ENCODE peak calls at places on chromosomes 1 and 21, in eight cellular contexts. One of them, this sample, is unnamed.

GRCh38 chr1:59898927-59899326 is 27.6 kb downstream of the CYP2J2 start:
- DNase-seq in heart left ventricle: no peak
- DNase-seq in stimulated activated CD4-positive, alpha-beta T cell treated with anti-CD3 and anti-CD28 coated beads, Interleukin-1b, Interleukin-23, amount 100 ng/mL, for 48 hours: no peak
- DNase-seq in adrenal gland: peak
- DNase-seq in left cardiac atrium: no peak
- DNase-seq in PC-3: no peak
- DNase-seq in NCI-H1694 treated with DMSO at 0.1 percent for 48 hours: no peak
- DNase-seq in hepatocyte: no peak
- DNase-seq in this sample: no peak

GRCh38 chr1:228544021-228544850 is 57.1 kb downstream of the RNF187 start:
- DNase-seq in left cardiac atrium: no peak
- DNase-seq in hepatocyte: no peak
- DNase-seq in heart left ventricle: no peak
- DNase-seq in stimulated activated CD4-positive, alpha-beta T cell treated with anti-CD3 and anti-CD28 coated beads, Interleukin-1b, Interleukin-23, amount 100 ng/mL, for 48 hours: no peak
- DNase-seq in NCI-H1694 treated with DMSO at 0.1 percent for 48 hours: no peak
- DNase-seq in adrenal gland: no peak
- DNase-seq in PC-3: peak
- DNase-seq in this sample: no peak

GRCh38 chr1:172286629-172287076 is 133.8 kb upstream of the C1orf105 start:
- DNase-seq in heart left ventricle: no peak
- DNase-seq in left cardiac atrium: no peak
- DNase-seq in stimulated activated CD4-positive, alpha-beta T cell treated with anti-CD3 and anti-CD28 coated beads, Interleukin-1b, Interleukin-23, amount 100 ng/mL, for 48 hours: no peak
- DNase-seq in adrenal gland: peak
- DNase-seq in NCI-H1694 treated with DMSO at 0.1 percent for 48 hours: peak
- DNase-seq in PC-3: peak
- DNase-seq in hepatocyte: no peak
- DNase-seq in this sample: no peak

GRCh38 chr1:226382030-226382429 is 25.9 kb downstream of the PARP1 start:
- DNase-seq in left cardiac atrium: no peak
- DNase-seq in stimulated activated CD4-positive, alpha-beta T cell treated with anti-CD3 and anti-CD28 coated beads, Interleukin-1b, Interleukin-23, amount 100 ng/mL, for 48 hours: no peak
- DNase-seq in NCI-H1694 treated with DMSO at 0.1 percent for 48 hours: no peak
- DNase-seq in PC-3: no peak
- DNase-seq in heart left ventricle: no peak
- DNase-seq in hepatocyte: no peak
- DNase-seq in adrenal gland: no peak
- DNase-seq in this sample: no peak

GRCh38 chr1:240414237-240414636 is 197.7 kb downstream of the GREM2 start:
- DNase-seq in stimulated activated CD4-positive, alpha-beta T cell treated with anti-CD3 and anti-CD28 coated beads, Interleukin-1b, Interleukin-23, amount 100 ng/mL, for 48 hours: no peak
- DNase-seq in PC-3: no peak
- DNase-seq in hepatocyte: no peak
- DNase-seq in heart left ventricle: no peak
- DNase-seq in NCI-H1694 treated with DMSO at 0.1 percent for 48 hours: no peak
- DNase-seq in adrenal gland: no peak
- DNase-seq in left cardiac atrium: no peak
- DNase-seq in this sample: no peak

GRCh38 chr1:54741531-54741930 is 22.8 kb downstream of the PARS2 start:
- DNase-seq in stimulated activated CD4-positive, alpha-beta T cell treated with anti-CD3 and anti-CD28 coated beads, Interleukin-1b, Interleukin-23, amount 100 ng/mL, for 48 hours: no peak
- DNase-seq in heart left ventricle: no peak
- DNase-seq in NCI-H1694 treated with DMSO at 0.1 percent for 48 hours: no peak
- DNase-seq in adrenal gland: no peak
- DNase-seq in PC-3: no peak
- DNase-seq in left cardiac atrium: no peak
- DNase-seq in hepatocyte: no peak
- DNase-seq in this sample: no peak

GRCh38 chr21:31913191-31913608 is 40.4 kb downstream of the HUNK start:
- DNase-seq in PC-3: no peak
- DNase-seq in adrenal gland: no peak
- DNase-seq in heart left ventricle: no peak
- DNase-seq in hepatocyte: no peak
- DNase-seq in left cardiac atrium: no peak
- DNase-seq in NCI-H1694 treated with DMSO at 0.1 percent for 48 hours: no peak
- DNase-seq in stimulated activated CD4-positive, alpha-beta T cell treated with anti-CD3 and anti-CD28 coated beads, Interleukin-1b, Interleukin-23, amount 100 ng/mL, for 48 hours: no peak
- DNase-seq in this sample: no peak

GRCh38 chr21:28089599-28090421 is 902.9 kb downstream of the LTN1 start:
- DNase-seq in heart left ventricle: peak
- DNase-seq in stimulated activated CD4-positive, alpha-beta T cell treated with anti-CD3 and anti-CD28 coated beads, Interleukin-1b, Interleukin-23, amount 100 ng/mL, for 48 hours: no peak
- DNase-seq in PC-3: peak
- DNase-seq in adrenal gland: no peak
- DNase-seq in hepatocyte: peak
- DNase-seq in NCI-H1694 treated with DMSO at 0.1 percent for 48 hours: no peak
- DNase-seq in left cardiac atrium: no peak
- DNase-seq in this sample: peak

GRCh38 chr1:110595311-110595710 is 10.8 kb downstream of the KCNA2 start:
- DNase-seq in PC-3: no peak
- DNase-seq in left cardiac atrium: no peak
- DNase-seq in heart left ventricle: no peak
- DNase-seq in hepatocyte: no peak
- DNase-seq in adrenal gland: no peak
- DNase-seq in stimulated activated CD4-positive, alpha-beta T cell treated with anti-CD3 and anti-CD28 coated beads, Interleukin-1b, Interleukin-23, amount 100 ng/mL, for 48 hours: no peak
- DNase-seq in NCI-H1694 treated with DMSO at 0.1 percent for 48 hours: no peak
- DNase-seq in this sample: no peak

GRCh38 chr1:213041443-213041842 is 9.6 kb upstream of the RPS6KC1 start:
- DNase-seq in stimulated activated CD4-positive, alpha-beta T cell treated with anti-CD3 and anti-CD28 coated beads, Interleukin-1b, Interleukin-23, amount 100 ng/mL, for 48 hours: no peak
- DNase-seq in NCI-H1694 treated with DMSO at 0.1 percent for 48 hours: no peak
- DNase-seq in left cardiac atrium: no peak
- DNase-seq in hepatocyte: no peak
- DNase-seq in PC-3: peak
- DNase-seq in heart left ventricle: no peak
- DNase-seq in adrenal gland: no peak
- DNase-seq in this sample: no peak

GRCh38 chr1:212926364-212926757 is 24.0 kb upstream of the VASH2 start:
- DNase-seq in stimulated activated CD4-positive, alpha-beta T cell treated with anti-CD3 and anti-CD28 coated beads, Interleukin-1b, Interleukin-23, amount 100 ng/mL, for 48 hours: no peak
- DNase-seq in NCI-H1694 treated with DMSO at 0.1 percent for 48 hours: no peak
- DNase-seq in hepatocyte: no peak
- DNase-seq in adrenal gland: no peak
- DNase-seq in heart left ventricle: no peak
- DNase-seq in left cardiac atrium: no peak
- DNase-seq in PC-3: no peak
- DNase-seq in this sample: no peak

GRCh38 chr1:234589064-234589765 is 20.8 kb downstream of the IRF2BP2 start:
- DNase-seq in hepatocyte: peak
- DNase-seq in stimulated activated CD4-positive, alpha-beta T cell treated with anti-CD3 and anti-CD28 coated beads, Interleukin-1b, Interleukin-23, amount 100 ng/mL, for 48 hours: no peak
- DNase-seq in PC-3: no peak
- DNase-seq in adrenal gland: peak
- DNase-seq in left cardiac atrium: no peak
- DNase-seq in NCI-H1694 treated with DMSO at 0.1 percent for 48 hours: no peak
- DNase-seq in heart left ventricle: no peak
- DNase-seq in this sample: no peak

GRCh38 chr1:226638608-226639007 is 90.0 kb downstream of the STUM start:
- DNase-seq in PC-3: no peak
- DNase-seq in NCI-H1694 treated with DMSO at 0.1 percent for 48 hours: no peak
- DNase-seq in adrenal gland: no peak
- DNase-seq in left cardiac atrium: peak
- DNase-seq in stimulated activated CD4-positive, alpha-beta T cell treated with anti-CD3 and anti-CD28 coated beads, Interleukin-1b, Interleukin-23, amount 100 ng/mL, for 48 hours: no peak
- DNase-seq in hepatocyte: no peak
- DNase-seq in heart left ventricle: no peak
- DNase-seq in this sample: peak

GRCh38 chr1:94621802-94622201 is 80.2 kb upstream of the F3 start:
- DNase-seq in left cardiac atrium: no peak
- DNase-seq in hepatocyte: no peak
- DNase-seq in stimulated activated CD4-positive, alpha-beta T cell treated with anti-CD3 and anti-CD28 coated beads, Interleukin-1b, Interleukin-23, amount 100 ng/mL, for 48 hours: no peak
- DNase-seq in heart left ventricle: no peak
- DNase-seq in adrenal gland: no peak
- DNase-seq in NCI-H1694 treated with DMSO at 0.1 percent for 48 hours: no peak
- DNase-seq in PC-3: no peak
- DNase-seq in this sample: no peak

GRCh38 chr1:180150982-180151381 is 3.7 kb upstream of the QSOX1 start:
- DNase-seq in PC-3: peak
- DNase-seq in adrenal gland: no peak
- DNase-seq in left cardiac atrium: no peak
- DNase-seq in hepatocyte: no peak
- DNase-seq in stimulated activated CD4-positive, alpha-beta T cell treated with anti-CD3 and anti-CD28 coated beads, Interleukin-1b, Interleukin-23, amount 100 ng/mL, for 48 hours: no peak
- DNase-seq in heart left ventricle: no peak
- DNase-seq in NCI-H1694 treated with DMSO at 0.1 percent for 48 hours: peak
- DNase-seq in this sample: no peak

GRCh38 chr1:183450086-183450485 is 22.2 kb upstream of the SMG7 start:
- DNase-seq in hepatocyte: no peak
- DNase-seq in PC-3: peak
- DNase-seq in adrenal gland: no peak
- DNase-seq in heart left ventricle: no peak
- DNase-seq in NCI-H1694 treated with DMSO at 0.1 percent for 48 hours: no peak
- DNase-seq in stimulated activated CD4-positive, alpha-beta T cell treated with anti-CD3 and anti-CD28 coated beads, Interleukin-1b, Interleukin-23, amount 100 ng/mL, for 48 hours: no peak
- DNase-seq in left cardiac atrium: no peak
- DNase-seq in this sample: no peak